ENCODE peak calls at places on chromosomes 16 and 17, in four cellular contexts. U, R, L and T are unnamed samples.
A peak's percentile ranks its signal among the peaks of the same experiment; 100 is the strongest.

GRCh38 chr17:73534575-73534940 is 109.7 kb downstream of the SDK2 start:
- DNase-seq in U (no peak), R (no peak), L (no peak), T (no peak)

GRCh38 chr16:55615071-55615470 is 40.7 kb upstream of the SLC6A2 start:
- DNase-seq in U (no peak), R (no peak), L (no peak), T (no peak)

GRCh38 chr17:8753976-8754440 is 4.3 kb downstream of the SPDYE4 start:
- DNase-seq in U (peak; percentile 20), R (peak; percentile 14), L (peak; percentile 31), T (no peak)

GRCh38 chr16:1741553-1742165 is 29.7 kb downstream of the NME3 start:
- DNase-seq in U (no peak), R (no peak), L (no peak), T (no peak)

GRCh38 chr17:68302066-68302564 is 10.8 kb downstream of the ARSG start:
- DNase-seq in U (no peak), R (peak; percentile 59), L (no peak), T (no peak)

GRCh38 chr17:80218391-80218790 is 1.7 kb downstream of the SGSH start:
- DNase-seq in U (no peak), R (no peak), L (no peak), T (no peak)

GRCh38 chr16:2713985-2714774 is 5.8 kb downstream of the PRSS27 start:
- DNase-seq in U (no peak), R (no peak), L (no peak), T (no peak)

GRCh38 chr16:10168258-10168657 is 14.0 kb downstream of the GRIN2A start:
- DNase-seq in U (peak; percentile 21), R (peak; percentile 92), L (no peak), T (peak; percentile 6)

GRCh38 chr17:65523853-65524664 is 37.4 kb downstream of the AXIN2 start:
- DNase-seq in U (no peak), R (peak; percentile 15), L (no peak), T (no peak)

GRCh38 chr17:78903101-78903779 is at the start of gene CEP295NL:
- DNase-seq in U (no peak), R (peak; percentile 54), L (no peak), T (no peak)

GRCh38 chr17:79511471-79511870 is 99.4 kb downstream of the RBFOX3 start:
- DNase-seq in U (no peak), R (no peak), L (no peak), T (no peak)

GRCh38 chr17:83106036-83106577 is 26.7 kb downstream of the METRNL start:
- DNase-seq in U (no peak), R (no peak), L (no peak), T (no peak)

GRCh38 chr17:3740611-3741073 is 16.9 kb downstream of the HASPIN start:
- DNase-seq in U (no peak), R (no peak), L (no peak), T (no peak)

GRCh38 chr16:88527186-88527936 is 42.8 kb upstream of the ZC3H18 start:
- DNase-seq in U (peak; percentile 23), R (peak; percentile 49), L (peak; percentile 34), T (no peak)

GRCh38 chr17:75601057-75601987 is 13.7 kb downstream of the MYO15B start:
- DNase-seq in U (peak; percentile 14), R (peak; percentile 7), L (peak; percentile 96), T (no peak)

GRCh38 chr17:16977932-16978331 is 6.0 kb upstream of the TNFRSF13B start:
- DNase-seq in U (no peak), R (peak; percentile 86), L (no peak), T (peak; percentile 51)

GRCh38 chr16:58850019-58850626 is 116.0 kb upstream of the GOT2 start:
- DNase-seq in U (no peak), R (no peak), L (no peak), T (no peak)

GRCh38 chr17:77248216-77249054 is 107.7 kb downstream of the SEC14L1 start:
- DNase-seq in U (no peak), R (no peak), L (no peak), T (no peak)

GRCh38 chr17:67542219-67543114 is 165.4 kb downstream of the PITPNC1 start:
- DNase-seq in U (no peak), R (no peak), L (no peak), T (no peak)

GRCh38 chr17:31680126-31680525 is 178.9 kb downstream of the COPRS start:
- DNase-seq in U (no peak), R (no peak), L (no peak), T (no peak)

GRCh38 chr17:43456661-43457361 is 27.0 kb upstream of the DHX8 start:
- DNase-seq in U (peak; percentile 42), R (peak; percentile 46), L (no peak), T (no peak)

GRCh38 chr17:47941998-47942490 is 673 bp downstream of the PNPO start:
- DNase-seq in U (no peak), R (no peak), L (no peak), T (no peak)

GRCh38 chr16:47779201-47780016 is 318.3 kb downstream of the PHKB start:
- DNase-seq in U (no peak), R (peak; percentile 52), L (no peak), T (no peak)

GRCh38 chr16:10992797-10993196 is 48.4 kb downstream of the CLEC16A start:
- DNase-seq in U (peak; percentile 87), R (peak; percentile 84), L (peak; percentile 52), T (no peak)

GRCh38 chr16:87578531-87578930 is 23.8 kb upstream of the JPH3 start:
- DNase-seq in U (no peak), R (no peak), L (no peak), T (no peak)

GRCh38 chr16:16020291-16020690 is 70.9 kb downstream of the ABCC1 start:
- DNase-seq in U (no peak), R (no peak), L (no peak), T (no peak)

GRCh38 chr16:16021646-16021987 is 72.2 kb downstream of the ABCC1 start:
- DNase-seq in U (no peak), R (no peak), L (no peak), T (no peak)

GRCh38 chr16:16021988-16022682 is 72.7 kb downstream of the ABCC1 start:
- DNase-seq in U (peak; percentile 93), R (peak; percentile 96), L (peak; percentile 81), T (peak; percentile 85)

GRCh38 chr16:16021020-16021419 is 71.6 kb downstream of the ABCC1 start:
- DNase-seq in U (no peak), R (no peak), L (no peak), T (no peak)

GRCh38 chr16:16022683-16023064 is 73.3 kb downstream of the ABCC1 start:
- DNase-seq in U (no peak), R (no peak), L (no peak), T (no peak)
- H3K27me3 ChIP-seq in U (no peaks in the 10 kb centered on the region), R (no peaks in the 10 kb centered on the region), L (no peaks in the 10 kb centered on the region), T (no peaks in the 10 kb centered on the region)

DNA sequence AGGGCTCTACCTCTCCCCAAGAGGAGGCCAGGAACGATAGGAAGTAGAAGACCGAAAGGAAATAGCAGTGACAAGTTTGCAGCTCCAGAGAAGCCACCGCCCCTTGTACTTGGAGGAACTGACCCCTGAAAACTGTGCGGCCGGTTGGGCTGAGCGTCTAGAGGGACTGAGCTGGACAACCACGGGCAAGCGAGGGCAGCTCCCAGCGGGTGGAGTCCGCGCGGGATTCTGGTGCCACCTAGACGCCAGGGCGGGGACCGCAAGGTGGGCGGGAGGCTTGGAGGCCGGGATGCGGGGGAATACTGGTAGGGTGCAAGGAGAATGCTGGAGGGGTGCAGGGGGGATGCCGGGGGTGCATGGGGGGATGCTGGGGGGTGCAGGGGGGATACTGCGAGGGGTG is 1.3 kb upstream of the SLC6A4 start:
- DNase-seq in U (peak; percentile 30), R (peak; percentile 27), L (peak; percentile 7), T (no peak)
- TF ChIP-seq CTCF in U (peak; percentile 3), R (peak; percentile 31), L (peak; percentile 59), T (peak; percentile 47)

GRCh38 chr17:50540485-50541401 is 6.2 kb upstream of the SPATA20 start:
- DNase-seq in U (no peak), R (no peak), L (no peak), T (no peak)
- H3K4me3 ChIP-seq in U (no peak overlapping the region), R (no peak overlapping the region), L (peak overlapping the region; percentile 68), T (no peak overlapping the region)

GRCh38 chr16:86245895-86246294 is 264.4 kb upstream of the FOXF1 start:
- DNase-seq in U (no peak), R (no peak), L (no peak), T (no peak)

GRCh38 chr16:86243571-86244154 is 266.7 kb upstream of the FOXF1 start:
- DNase-seq in U (no peak), R (no peak), L (no peak), T (no peak)

GRCh38 chr16:86244936-86245335 is 265.4 kb upstream of the FOXF1 start:
- DNase-seq in U (no peak), R (no peak), L (no peak), T (no peak)

GRCh38 chr16:86244188-86244587 is 266.1 kb upstream of the FOXF1 start:
- DNase-seq in U (no peak), R (no peak), L (no peak), T (no peak)

GRCh38 chr16:86245351-86245750 is 265.0 kb upstream of the FOXF1 start:
- DNase-seq in U (no peak), R (no peak), L (no peak), T (no peak)
- H3K27me3 ChIP-seq in U (no peaks in the 10 kb centered on the region), R (no peaks in the 10 kb centered on the region), L (peaks cover 53% of the 10 kb centered on the region), T (peaks cover 39% of the 10 kb centered on the region)

GRCh38 chr17:36601303-36602029 is at the start of gene MRM1:
- DNase-seq in U (peak; percentile 89), R (peak; percentile 87), L (peak; percentile 91), T (peak; percentile 72)
- TF ChIP-seq CTCF in U (no peak), R (peak; percentile 8), L (no peak), T (peak; percentile 30)

DNA sequence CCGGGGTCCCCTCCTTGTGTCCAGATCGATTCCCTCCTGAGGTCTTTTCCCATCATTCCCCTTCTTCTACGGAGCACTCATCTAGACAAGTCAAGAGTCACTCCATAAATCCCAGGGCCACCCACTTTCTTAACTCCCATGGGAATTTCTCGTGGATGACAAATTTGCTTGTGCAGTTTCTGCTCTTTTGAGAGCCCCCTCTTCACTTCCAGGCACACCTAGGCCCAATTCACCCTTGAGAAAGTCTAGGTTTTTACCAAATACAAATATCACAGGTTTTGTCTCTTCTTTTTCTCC is 522 bp upstream of the POLDIP2 start:
- DNase-seq in U (no peak), R (no peak), L (no peak), T (no peak)
- H3K4me3 ChIP-seq in U (peak overlapping the region; percentile 99), R (peak overlapping the region; percentile 82), L (peak overlapping the region; percentile 93), T (peak overlapping the region; percentile 93)

GRCh38 chr16:30026449-30026848 is 3.5 kb downstream of the C16orf92 start:
- DNase-seq in U (no peak), R (no peak), L (no peak), T (no peak)

GRCh38 chr16:30030841-30031413 is at the start of gene TLCD3B:
- DNase-seq in U (no peak), R (no peak), L (no peak), T (no peak)

GRCh38 chr16:30027588-30028437 is 3.3 kb downstream of the TLCD3B start:
- DNase-seq in U (no peak), R (no peak), L (no peak), T (no peak)

GRCh38 chr16:30030011-30030685 is 923 bp downstream of the TLCD3B start:
- DNase-seq in U (no peak), R (no peak), L (no peak), T (no peak)

GRCh38 chr16:30028438-30029093 is 2.5 kb downstream of the TLCD3B start:
- DNase-seq in U (no peak), R (no peak), L (no peak), T (no peak)
- H3K27me3 ChIP-seq in U (peaks cover 4% of the 10 kb centered on the region), R (peaks cover 41% of the 10 kb centered on the region), L (no peaks in the 10 kb centered on the region), T (peaks cover 34% of the 10 kb centered on the region)